ENCODE peak calls at places on chromosomes 16 and 17, in six cellular contexts. C is ascending aorta, R is B cell, T is HFF-Myc, L is GM20000, S is nephron progenitor cell. X is an unnamed sample.
A peak's percentile ranks its signal among the peaks of the same experiment; 100 is the strongest.

GRCh38 chr16:86772231-86772510 is 193.8 kb downstream of the FOXL1 start:
- DNase-seq in C (no peak), R (no peak), T (no peak), L (no peak), S (no peak), X (no peak)

GRCh38 chr16:9054460-9054859 is 37.0 kb upstream of the HAPSTR1 start:
- DNase-seq in C (no peak), R (no peak), T (no peak), L (no peak), S (no peak), X (no peak)

GRCh38 chr17:81884520-81884919 is 6.9 kb downstream of the ALYREF start:
- DNase-seq in C (no peak), R (no peak), T (no peak), L (no peak), S (no peak), X (no peak)

GRCh38 chr16:21950782-21951521 is 2.2 kb upstream of the UQCRC2 start:
- DNase-seq in C (no peak), R (no peak), T (no peak), L (peak; percentile 17), S (no peak), X (peak; percentile 54)

GRCh38 chr16:88305176-88305575 is 77.6 kb upstream of the ZNF469 start:
- DNase-seq in C (no peak), R (no peak), T (no peak), L (no peak), S (no peak), X (no peak)

GRCh38 chr17:72518810-72519597 is 398.2 kb downstream of the SOX9 start:
- DNase-seq in C (no peak), R (no peak), T (no peak), L (no peak), S (peak; percentile 36), X (no peak)

GRCh38 chr17:60149691-60150582 is at the start of gene CA4:
- DNase-seq in C (no peak), R (no peak), T (no peak), L (no peak), S (peak; percentile 62), X (no peak)

GRCh38 chr17:73280191-73280590 is 18.5 kb upstream of the CPSF4L start:
- DNase-seq in C (no peak), R (no peak), T (no peak), L (no peak), S (no peak), X (no peak)

GRCh38 chr17:38554430-38555350 is 51.1 kb downstream of the SRCIN1 start:
- DNase-seq in C (no peak), R (no peak), T (no peak), L (no peak), S (no peak), X (no peak)

GRCh38 chr16:67068212-67068753 is 39.3 kb downstream of the CBFB start:
- DNase-seq in C (no peak), R (no peak), T (no peak), L (no peak), S (no peak), X (no peak)

GRCh38 chr16:66419527-66419926 is 7.6 kb upstream of the BEAN1 start:
- DNase-seq in C (no peak), R (no peak), T (no peak), L (no peak), S (no peak), X (no peak)

GRCh38 chr17:14744716-14745115 is 443.8 kb downstream of the HS3ST3B1 start:
- DNase-seq in C (no peak), R (no peak), T (no peak), L (peak; percentile 18), S (no peak), X (peak; percentile 5)

GRCh38 chr16:56515665-56516064 is 4.2 kb downstream of the BBS2 start:
- DNase-seq in C (no peak), R (no peak), T (no peak), L (no peak), S (no peak), X (no peak)

GRCh38 chr16:87584271-87584670 is 18.0 kb upstream of the JPH3 start:
- DNase-seq in C (no peak), R (no peak), T (no peak), L (no peak), S (no peak), X (no peak)

GRCh38 chr16:30650369-30651123 is at the start of gene PRR14:
- DNase-seq in C (peak; percentile 99), R (peak; percentile 99), T (peak; percentile 97), L (peak; percentile 93), S (peak; percentile 99), X (peak; percentile 100)
- TF ChIP-seq CTCF in C (peak; percentile 67), R (no peak), T (no peak), L (no peak), S (no peak), X (no peak)

GRCh38 chr16:49344401-49344800 is 29.2 kb upstream of the C16orf78 start:
- DNase-seq in C (no peak), R (no peak), T (no peak), L (no peak), S (no peak), X (no peak)

GRCh38 chr16:49340466-49340865 is 33.1 kb upstream of the C16orf78 start:
- DNase-seq in C (no peak), R (no peak), T (no peak), L (no peak), S (no peak), X (no peak)

GRCh38 chr16:49343291-49343690 is 30.3 kb upstream of the C16orf78 start:
- DNase-seq in C (no peak), R (no peak), T (no peak), L (no peak), S (no peak), X (no peak)

GRCh38 chr16:49341706-49342105 is 31.9 kb upstream of the C16orf78 start:
- DNase-seq in C (no peak), R (no peak), T (no peak), L (no peak), S (no peak), X (no peak)

DNA sequence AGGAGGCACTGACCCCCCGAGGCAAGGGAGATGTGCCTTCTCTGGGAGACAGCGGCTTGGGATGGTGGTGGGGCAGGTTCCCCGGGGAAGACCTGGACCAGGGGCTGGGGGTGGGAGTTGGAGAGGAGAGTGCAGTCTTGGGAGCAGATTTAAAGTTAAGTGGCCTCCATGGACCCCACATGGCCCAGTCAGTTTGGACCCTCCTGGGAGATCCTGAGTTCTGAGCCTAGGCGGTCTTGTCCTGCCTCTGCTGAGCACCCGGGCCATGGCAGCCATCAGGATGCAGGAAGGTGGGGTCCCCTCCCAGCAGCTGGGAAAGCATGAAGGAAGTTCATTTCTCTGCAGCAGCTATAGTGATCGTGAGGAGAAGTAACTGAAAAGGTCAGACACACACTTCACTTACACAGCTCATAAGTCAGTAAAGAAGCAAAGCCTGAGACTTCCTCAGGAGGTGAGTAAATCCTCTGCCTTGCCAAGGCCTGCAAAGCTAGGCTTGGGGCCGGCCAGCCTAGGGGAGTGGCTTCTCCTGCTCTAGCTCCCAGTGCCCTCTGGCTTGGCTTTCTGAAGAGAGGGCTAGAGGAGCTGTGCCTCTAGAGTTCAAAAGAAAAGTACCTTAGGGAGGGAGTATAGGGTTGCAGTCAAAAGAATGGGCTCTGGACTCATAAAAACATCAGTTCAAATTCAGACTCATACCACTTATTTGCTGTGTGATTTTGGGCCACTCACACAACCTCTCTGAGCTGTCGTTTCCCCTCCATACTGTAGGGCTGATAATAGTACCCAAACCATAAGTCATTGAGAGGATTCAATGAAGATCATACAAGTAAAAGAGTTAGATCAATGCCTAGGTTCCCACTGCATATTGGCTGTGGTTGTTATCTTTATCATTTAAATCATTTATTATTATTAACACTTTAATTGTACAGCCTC is 31.0 kb upstream of the C16orf78 start:
- DNase-seq in C (no peak), R (no peak), T (no peak), L (no peak), S (no peak), X (no peak)
- TF ChIP-seq CTCF in C (no peak), R (no peak), T (no peak), L (no peak), S (no peak), X (no peak)

GRCh38 chr17:29712677-29713076 is 90.0 kb upstream of the CORO6 start:
- DNase-seq in C (no peak), R (no peak), T (no peak), L (no peak), S (no peak), X (no peak)

GRCh38 chr17:29710891-29711418 is 88.2 kb upstream of the CORO6 start:
- DNase-seq in C (no peak), R (no peak), T (no peak), L (no peak), S (no peak), X (no peak)

GRCh38 chr17:29709861-29710849 is 87.4 kb upstream of the CORO6 start:
- DNase-seq in C (no peak), R (no peak), T (no peak), L (no peak), S (no peak), X (no peak)

GRCh38 chr17:29713626-29714025 is 90.9 kb upstream of the CORO6 start:
- DNase-seq in C (no peak), R (peak; percentile 47), T (no peak), L (no peak), S (no peak), X (no peak)

DNA sequence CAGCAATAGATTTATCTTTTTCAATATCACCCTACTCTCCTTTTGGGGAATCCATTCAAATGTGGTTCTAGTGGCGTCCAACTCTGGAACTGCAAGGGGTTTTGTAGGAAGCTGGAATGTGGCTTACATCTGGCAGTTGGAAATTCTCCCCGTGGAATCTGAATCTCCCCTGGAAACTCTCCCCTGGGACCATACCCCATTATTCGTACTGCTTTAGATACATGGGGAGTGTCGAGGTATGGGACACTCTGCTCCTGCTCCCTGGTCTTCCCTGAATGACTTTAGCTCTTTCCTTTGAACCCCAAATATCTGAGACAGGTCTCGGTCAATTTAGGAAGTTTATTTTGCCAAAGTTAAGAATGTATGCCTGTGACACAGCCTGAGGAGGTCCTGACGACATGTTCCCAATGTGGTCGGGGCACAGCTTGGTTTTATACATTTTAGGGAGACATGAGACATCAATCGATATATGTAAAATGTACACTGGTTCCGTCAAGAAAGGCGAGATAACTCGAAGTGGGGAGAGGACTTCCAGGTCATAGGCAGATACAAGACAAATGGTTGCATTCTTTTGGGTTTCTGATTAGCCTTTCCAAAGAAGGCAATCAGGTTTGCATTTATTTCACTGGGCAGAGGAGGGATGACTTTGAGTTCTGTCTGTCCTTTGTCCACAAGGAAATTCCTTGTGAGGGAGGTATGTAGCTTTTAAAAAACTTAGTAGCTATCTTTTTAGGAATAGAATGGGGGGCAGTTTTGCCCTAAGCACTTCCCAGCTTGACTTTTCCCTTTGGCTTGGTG is 89.1 kb upstream of the CORO6 start:
- DNase-seq in C (no peak), R (no peak), T (no peak), L (no peak), S (no peak), X (no peak)
- TF ChIP-seq CTCF in C (no peak), R (no peak), T (no peak), L (no peak), S (no peak), X (no peak)

GRCh38 chr16:61934591-61934990 is 101.6 kb downstream of the CDH8 start:
- DNase-seq in C (no peak), R (no peak), T (no peak), L (no peak), S (no peak), X (no peak)

GRCh38 chr16:61937646-61938045 is 98.6 kb downstream of the CDH8 start:
- DNase-seq in C (no peak), R (no peak), T (no peak), L (no peak), S (no peak), X (no peak)

DNA sequence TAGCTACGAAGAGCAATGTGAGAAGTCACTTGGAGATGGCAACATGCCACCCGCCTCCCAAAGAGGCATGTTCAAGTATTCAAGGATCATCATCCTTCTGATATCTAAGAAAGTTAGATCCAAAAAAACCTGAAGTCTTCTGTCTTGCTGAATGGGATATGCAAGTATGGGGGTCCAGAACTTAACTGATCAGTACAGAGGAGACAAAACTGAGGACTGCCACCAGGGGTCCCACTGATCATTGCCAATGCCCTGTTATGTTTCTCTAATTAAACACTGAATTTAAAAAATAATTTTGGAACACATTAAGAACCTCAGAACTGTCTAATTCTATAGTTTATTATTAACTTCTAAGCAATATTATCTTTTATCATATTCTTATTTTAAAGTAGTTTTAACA is 99.7 kb downstream of the CDH8 start:
- DNase-seq in C (no peak), R (no peak), T (no peak), L (no peak), S (peak; percentile 22), X (no peak)
- TF ChIP-seq CTCF in C (no peak), R (no peak), T (no peak), L (no peak), S (peak; percentile 71), X (no peak)

X was measured in activated CD8-positive, alpha-beta T cell treated with anti-CD3 and anti-CD28 coated beads for 36 hours.